ENCODE peak calls at places on chromosomes 4 and X, in eight cellular contexts. A is pons; J is activated naive CD8-positive, alpha-beta T cell treated with anti-CD3 and anti-CD28 coated beads, Interleukin-2, amount 50 U/mL, for 24 hours; K is HEK293T; N is NCI-H345; H is HT-29; I is stimulated activated naive CD4-positive, alpha-beta T cell; B is PC-3. T is an unnamed sample.

GRCh38 chr4:159146007-159146330 is 43.1 kb downstream of the RAPGEF2 start:
- DNase-seq in A (no peak), J (no peak), K (no peak), N (no peak), H (no peak), I (no peak), B (peak), T (no peak)

GRCh38 chr4:29326816-29327215 is 1393.4 kb upstream of the PCDH7 start:
- DNase-seq in A (no peak), J (no peak), K (no peak), N (no peak), H (no peak), I (no peak), B (peak), T (peak)

GRCh38 chrX:12007881-12008280 is 130.4 kb upstream of the FRMPD4 start:
- DNase-seq in A (no peak), J (no peak), K (no peak), N (no peak), H (no peak), I (no peak), B (peak), T (peak)

GRCh38 chrX:154541896-154542722 is 4.5 kb downstream of the G6PD start:
- DNase-seq in A (peak), J (peak), K (no peak), N (no peak), H (peak), I (no peak), B (peak), T (peak)

GRCh38 chr4:126306152-126306869 is 991.6 kb downstream of the FAT4 start:
- DNase-seq in A (no peak), J (no peak), K (no peak), N (no peak), H (no peak), I (no peak), B (no peak), T (no peak)

GRCh38 chr4:3683077-3683743 is 83.0 kb upstream of the ADRA2C start:
- DNase-seq in A (no peak), J (no peak), K (no peak), N (no peak), H (no peak), I (no peak), B (no peak), T (no peak)

GRCh38 chr4:1407657-1408333 is 1.6 kb upstream of the NKX1-1 start:
- DNase-seq in A (no peak), J (no peak), K (no peak), N (no peak), H (no peak), I (no peak), B (no peak), T (no peak)

GRCh38 chr4:168621806-168622589 is 125.1 kb downstream of the PALLD start:
- DNase-seq in A (no peak), J (no peak), K (no peak), N (no peak), H (no peak), I (no peak), B (no peak), T (no peak)

GRCh38 chr4:34953145-34953799 is 1291.0 kb downstream of the ARAP2 start:
- DNase-seq in A (no peak), J (no peak), K (peak), N (no peak), H (peak), I (no peak), B (peak), T (peak)